ENCODE peak calls at places on chromosomes 12 and 14, in six cellular contexts. Q is NCI-H1436; T is activated CD4-positive, CD25-positive, alpha-beta regulatory T cell treated with anti-CD3 and anti-CD28 coated beads, Interleukin-2, amount 50 U/mL, for 72 hours; D is AG09309; V is HuH-7.5; X is colonic mucosa. Y is an unnamed sample.
A peak's percentile ranks its signal among the peaks of the same experiment; 100 is the strongest.

GRCh38 chr12:94644622-94645021 is 5.7 kb downstream of the TMCC3 start:
- DNase-seq in Q (no peak), T (no peak), D (peak; percentile 32), V (no peak), X (no peak), Y (no peak)

GRCh38 chr14:27148143-27148542 is 550.3 kb upstream of the NOVA1 start:
- DNase-seq in Q (no peak), T (no peak), D (no peak), V (no peak), X (no peak), Y (no peak)

GRCh38 chr14:48857366-48857765 is 728.8 kb downstream of the RPS29 start:
- DNase-seq in Q (no peak), T (no peak), D (no peak), V (no peak), X (no peak), Y (no peak)

GRCh38 chr12:87687362-87687761 is 341.8 kb downstream of the C12orf50 start:
- DNase-seq in Q (no peak), T (no peak), D (no peak), V (no peak), X (no peak), Y (no peak)

GRCh38 chr12:10501031-10501430 is 4.7 kb upstream of the EIF2S3B start:
- DNase-seq in Q (no peak), T (no peak), D (peak; percentile 0), V (peak; percentile 4), X (no peak), Y (no peak)

GRCh38 chr14:33548606-33549005 is 402.3 kb downstream of the EGLN3 start:
- DNase-seq in Q (no peak), T (no peak), D (no peak), V (no peak), X (no peak), Y (no peak)

GRCh38 chr14:101018561-101019290 is 115.2 kb upstream of the RTL1 start:
- DNase-seq in Q (no peak), T (no peak), D (no peak), V (no peak), X (peak; percentile 4), Y (no peak)

GRCh38 chr14:30462358-30462757 is 96.6 kb upstream of the G2E3 start:
- DNase-seq in Q (no peak), T (no peak), D (no peak), V (no peak), X (no peak), Y (no peak)

GRCh38 chr12:69066420-69067373 is 133.7 kb upstream of the CPM start:
- DNase-seq in Q (no peak), T (no peak), D (no peak), V (no peak), X (no peak), Y (no peak)

GRCh38 chr12:43288666-43289065 is 263.3 kb downstream of the ADAMTS20 start:
- DNase-seq in Q (no peak), T (no peak), D (no peak), V (no peak), X (no peak), Y (no peak)

GRCh38 chr14:77730976-77731497 is 23.1 kb downstream of the SLIRP start:
- DNase-seq in Q (no peak), T (no peak), D (no peak), V (no peak), X (no peak), Y (no peak)

GRCh38 chr12:78645956-78646355 is 218.6 kb upstream of the SYT1 start:
- DNase-seq in Q (no peak), T (no peak), D (no peak), V (no peak), X (no peak), Y (no peak)

GRCh38 chr12:21774358-21775129 is at the start of gene KCNJ8:
- DNase-seq in Q (no peak), T (no peak), D (no peak), V (peak; percentile 30), X (no peak), Y (no peak)

GRCh38 chr14:92729632-92730358 is 18.6 kb downstream of the LGMN start:
- DNase-seq in Q (no peak), T (no peak), D (peak; percentile 65), V (no peak), X (no peak), Y (no peak)

GRCh38 chr14:75298187-75298985 is 19.8 kb downstream of the FOS start:
- DNase-seq in Q (no peak), T (no peak), D (no peak), V (no peak), X (peak; percentile 57), Y (peak; percentile 49)

GRCh38 chr12:112380663-112381420 is 1.4 kb downstream of the HECTD4 start:
- DNase-seq in Q (no peak), T (no peak), D (no peak), V (peak; percentile 42), X (peak; percentile 30), Y (no peak)

GRCh38 chr14:103109789-103110415 is 13.4 kb upstream of the TNFAIP2 start:
- DNase-seq in Q (no peak), T (no peak), D (no peak), V (no peak), X (no peak), Y (no peak)

GRCh38 chr12:115897718-115898117 is 379.8 kb downstream of the MED13L start:
- DNase-seq in Q (no peak), T (no peak), D (peak; percentile 11), V (no peak), X (no peak), Y (no peak)

GRCh38 chr12:98895086-98895651 is 250.1 kb downstream of the APAF1 start:
- DNase-seq in Q (peak; percentile 19), T (no peak), D (no peak), V (peak; percentile 33), X (no peak), Y (no peak)

GRCh38 chr12:93137656-93138612 is 208.8 kb upstream of the EEA1 start:
- DNase-seq in Q (no peak), T (no peak), D (peak; percentile 83), V (no peak), X (no peak), Y (no peak)

GRCh38 chr12:111976291-111976690 is 36.7 kb downstream of the TMEM116 start:
- DNase-seq in Q (no peak), T (no peak), D (no peak), V (no peak), X (no peak), Y (no peak)

GRCh38 chr12:95169368-95169767 is 47.9 kb downstream of the FGD6 start:
- DNase-seq in Q (no peak), T (no peak), D (peak; percentile 40), V (peak; percentile 22), X (peak; percentile 65), Y (peak; percentile 78)

GRCh38 chr12:103884316-103884715 is 43.3 kb upstream of the NT5DC3 start:
- DNase-seq in Q (peak; percentile 11), T (no peak), D (peak; percentile 45), V (no peak), X (no peak), Y (no peak)

GRCh38 chr12:5971194-5971850 is 26.3 kb upstream of the ANO2 start:
- DNase-seq in Q (no peak), T (no peak), D (no peak), V (no peak), X (peak; percentile 12), Y (no peak)

GRCh38 chr12:23950011-23950774 is 723 bp upstream of the SOX5 start:
- DNase-seq in Q (no peak), T (no peak), D (no peak), V (no peak), X (no peak), Y (no peak)

GRCh38 chr14:65301862-65302539 is 110.5 kb upstream of the FUT8 start:
- DNase-seq in Q (no peak), T (no peak), D (no peak), V (no peak), X (peak; percentile 36), Y (peak; percentile 59)

GRCh38 chr14:103628221-103628683 is 759 bp upstream of the KLC1 start:
- DNase-seq in Q (no peak), T (peak; percentile 59), D (no peak), V (peak; percentile 72), X (peak; percentile 84), Y (peak; percentile 82)